ENCODE peak calls at places on chromosomes 4 and X, in four cellular contexts. Y, B, E and A are unnamed samples.
A peak's percentile ranks its signal among the peaks of the same experiment; 100 is the strongest.

GRCh38 chr4:128516568-128516967 is 229.0 kb upstream of the PGRMC2 start:
- DNase-seq in Y (peak; percentile 39), B (no peak), E (no peak), A (no peak)

GRCh38 chr4:3293410-3294391 is 880 bp downstream of the RGS12 start:
- DNase-seq in E (peak; percentile 58), Y (no peak), B (no peak), A (no peak)

GRCh38 chr4:121358473-121358872 is 22.3 kb downstream of the QRFPR start:
- DNase-seq in E (no peak), B (no peak), Y (no peak), A (no peak)

GRCh38 chr4:94621491-94622080 is 136.2 kb upstream of the BMPR1B start:
- DNase-seq in E (no peak), Y (no peak), B (peak; percentile 37), A (peak; percentile 51)

GRCh38 chrX:9846631-9847030 is 60.4 kb downstream of the SHROOM2 start:
- DNase-seq in E (no peak), Y (no peak), B (no peak), A (no peak)

GRCh38 chr4:184688447-184688846 is 38.9 kb downstream of the PRIMPOL start:
- DNase-seq in Y (no peak), B (no peak), E (no peak), A (no peak)

GRCh38 chr4:150543042-150543441 is 38.9 kb upstream of the MAB21L2 start:
- DNase-seq in E (no peak), B (no peak), Y (no peak), A (peak; percentile 20)

GRCh38 chrX:119288890-119289393 is 52.9 kb downstream of the PGRMC1 start:
- DNase-seq in B (no peak), E (no peak), Y (no peak), A (no peak)

GRCh38 chrX:147476008-147476407 is 435.7 kb upstream of the FMR1 start:
- DNase-seq in B (peak; percentile 1), E (no peak), Y (no peak), A (peak; percentile 3)

GRCh38 chrX:40423299-40423698 is 157.5 kb upstream of the ATP6AP2 start:
- DNase-seq in Y (no peak), B (no peak), E (no peak), A (no peak)

GRCh38 chrX:15947648-15948317 is 93.2 kb upstream of the AP1S2 start:
- DNase-seq in E (peak; percentile 49), B (no peak), Y (no peak), A (peak; percentile 34)

GRCh38 chr4:134470544-134470943 is 269.0 kb upstream of the PABPC4L start:
- DNase-seq in B (no peak), Y (no peak), E (no peak), A (peak; percentile 2)

GRCh38 chr4:149823770-149824221 is 8.2 kb upstream of the IQCM start:
- DNase-seq in Y (no peak), B (no peak), E (no peak), A (no peak)

GRCh38 chrX:10110984-10111363 is 45.8 kb upstream of the CLCN4 start:
- DNase-seq in B (no peak), E (no peak), Y (peak; percentile 59), A (no peak)

GRCh38 chrX:48616575-48616974 is 19.3 kb downstream of the WDR13 start:
- DNase-seq in E (no peak), Y (no peak), B (no peak), A (no peak)

GRCh38 chrX:42107495-42108139 is 184.3 kb upstream of the CASK start:
- DNase-seq in Y (no peak), B (no peak), E (no peak), A (no peak)

GRCh38 chr4:21882050-21882839 is 66.3 kb downstream of the KCNIP4 start:
- DNase-seq in Y (no peak), E (no peak), B (no peak), A (no peak)
- TF ChIP-seq NRF1 in Y (no peak), E (no peak), B (no peak), A (no peak)

GRCh38 chrX:17610788-17611187 is 126.5 kb upstream of the SCML1 start:
- DNase-seq in E (no peak), Y (no peak), B (no peak), A (no peak)

GRCh38 chrX:17616936-17617335 is 120.4 kb upstream of the SCML1 start:
- DNase-seq in B (no peak), Y (no peak), E (no peak), A (no peak)

GRCh38 chrX:17617794-17618193 is 119.5 kb upstream of the SCML1 start:
- DNase-seq in B (peak; percentile 21), E (no peak), Y (no peak), A (no peak)

GRCh38 chrX:17608898-17609297 is 128.4 kb upstream of the SCML1 start:
- DNase-seq in E (no peak), B (no peak), Y (no peak), A (no peak)

DNA sequence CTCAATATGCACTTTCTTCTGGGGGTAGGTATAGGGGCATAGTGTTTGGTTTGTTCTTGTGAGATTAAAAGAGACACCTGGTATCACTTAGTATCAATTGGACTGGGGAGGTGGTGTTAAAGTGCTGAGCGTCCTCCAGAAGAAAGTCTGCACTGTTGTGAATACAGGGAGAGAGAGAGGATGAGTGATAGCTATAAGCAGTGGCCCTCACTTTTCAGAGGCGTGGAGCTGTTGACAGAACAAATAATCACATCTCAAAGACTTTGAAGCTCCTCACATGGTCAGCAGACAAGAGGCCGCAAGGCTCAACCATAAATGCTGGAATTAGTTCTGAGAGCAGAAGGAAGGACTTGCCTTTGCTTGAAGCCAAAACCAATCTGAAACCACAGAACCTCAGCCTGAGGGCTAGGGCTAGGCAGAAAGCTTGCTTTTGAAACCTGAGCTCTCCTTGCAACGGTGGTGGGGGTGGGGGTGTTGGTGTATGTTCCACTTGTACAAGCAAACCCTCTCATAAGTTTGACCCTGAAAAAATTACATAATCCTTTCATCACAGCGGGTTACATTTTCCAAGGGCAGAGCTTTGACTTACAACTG is 123.2 kb upstream of the SCML1 start:
- DNase-seq in Y (no peak), B (no peak), E (no peak), A (no peak)
- TF ChIP-seq MAX in Y (no peak), B (no peak), E (no peak), A (no peak)

DNA sequence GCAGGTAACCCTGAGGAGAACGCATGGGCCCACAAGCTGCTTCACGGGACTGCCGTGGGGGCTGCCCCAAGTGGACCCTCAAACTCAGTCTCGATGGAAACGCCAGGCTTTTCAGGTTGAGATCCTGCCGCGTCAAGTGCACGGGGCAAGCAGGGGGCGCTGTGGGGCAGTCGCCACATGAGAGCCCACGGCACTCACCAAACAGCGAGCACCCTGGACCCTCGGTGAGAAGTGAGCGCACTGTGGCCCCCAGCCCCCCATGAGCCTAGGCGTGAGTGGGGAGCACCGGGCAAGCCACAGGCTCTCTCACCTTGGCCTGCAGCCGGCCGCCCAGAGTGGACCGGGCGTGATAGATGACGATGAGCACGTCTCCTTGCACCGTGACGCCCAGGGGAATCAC is 50.9 kb upstream of the CPLX1 start:
- DNase-seq in Y (no peak), B (peak; percentile 59), E (peak; percentile 79), A (no peak)
- TF ChIP-seq NRF1 in Y (no peak), B (no peak), E (no peak), A (no peak)

GRCh38 chrX:150941580-150941979 is 41.6 kb upstream of the HMGB3 start:
- DNase-seq in Y (no peak), B (no peak), E (no peak), A (peak; percentile 40)
- TF ChIP-seq MAX in Y (no peak), B (no peak), E (no peak), A (no peak)

DNA sequence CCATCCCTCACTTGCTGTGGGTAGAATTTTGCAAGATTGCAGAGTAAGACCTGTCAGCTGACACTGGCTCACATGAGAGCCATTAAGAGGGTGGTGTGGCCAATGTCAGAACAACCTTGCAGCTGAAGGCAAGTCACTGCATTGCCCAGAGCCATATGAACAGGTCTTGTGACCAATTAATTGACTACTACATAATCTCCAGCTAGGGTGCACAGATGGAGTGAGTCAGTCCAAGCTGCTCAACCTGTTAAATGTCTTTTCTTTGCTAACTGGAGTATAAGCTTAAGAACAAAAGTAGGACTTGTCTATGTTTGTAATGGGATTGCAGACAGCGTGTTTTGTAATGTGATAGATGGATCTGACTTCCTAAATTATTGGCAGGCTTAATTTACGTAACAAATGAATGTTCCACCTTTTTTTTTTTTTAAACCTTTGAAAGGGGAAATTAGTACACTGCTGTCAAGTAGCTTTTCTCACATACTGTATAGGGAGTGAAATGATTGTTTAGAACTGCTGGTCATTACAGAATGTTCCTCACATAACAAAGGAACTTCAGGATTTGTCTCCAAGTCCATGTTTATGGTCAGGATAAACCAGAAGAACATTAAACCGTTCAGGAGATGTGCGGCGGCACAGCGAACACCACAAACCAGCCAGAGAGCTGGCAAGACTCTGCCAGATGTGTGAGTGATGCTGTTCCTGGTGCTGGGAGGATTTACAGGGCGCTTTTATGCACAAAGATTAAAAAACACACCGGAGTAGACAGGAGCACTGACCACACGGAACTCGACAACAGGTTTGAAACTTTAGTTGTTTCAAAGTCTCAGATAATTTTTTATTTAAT is 37.0 kb downstream of the FNIP2 start:
- DNase-seq in Y (no peak), B (peak; percentile 47), E (no peak), A (no peak)
- TF ChIP-seq NRF1 in Y (no peak), B (no peak), E (no peak), A (no peak)

DNA sequence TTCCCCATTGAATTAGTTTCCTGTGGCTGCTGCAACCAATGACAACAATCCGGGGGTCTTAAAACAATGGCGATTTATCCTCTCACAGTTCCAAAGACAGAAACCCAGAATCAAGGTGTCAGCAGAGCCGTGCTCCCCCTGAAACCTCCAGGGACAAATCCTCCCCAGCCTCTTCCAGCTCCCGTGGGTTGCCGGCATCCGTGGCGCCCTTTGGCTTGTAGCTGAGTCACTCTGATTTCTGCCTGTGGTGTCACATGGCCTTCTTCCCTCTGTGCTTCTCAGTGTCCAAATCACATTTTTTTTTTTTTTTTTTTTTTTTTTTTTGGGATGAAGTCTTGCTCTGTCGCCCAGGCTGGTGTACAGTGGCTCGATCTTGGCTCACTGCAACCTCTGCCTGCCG is 64.5 kb upstream of the STX18 start:
- DNase-seq in E (no peak), B (no peak), Y (no peak), A (no peak)
- TF ChIP-seq MAX in E (no peak), B (no peak), Y (no peak), A (no peak)

DNA sequence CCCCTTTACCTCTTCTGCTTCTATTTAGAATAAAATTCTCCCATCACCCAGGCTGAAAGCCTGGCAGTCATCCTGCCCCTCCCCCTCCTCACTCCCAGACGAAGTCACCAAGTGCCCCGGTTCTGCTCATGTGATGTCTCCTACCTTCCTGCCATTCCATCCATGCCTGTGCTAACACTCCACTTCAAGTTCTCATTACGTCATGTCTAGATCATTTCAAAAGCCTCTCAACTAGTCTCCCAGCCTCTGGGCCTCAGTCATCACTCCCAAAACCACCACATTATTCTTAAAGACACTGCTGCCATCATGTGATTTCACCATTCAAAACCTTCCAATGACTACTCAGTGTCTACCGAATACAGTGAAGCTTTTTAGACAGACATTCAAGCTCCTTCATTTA is 17.2 kb upstream of the HOPX start:
- DNase-seq in Y (no peak), B (no peak), E (no peak), A (no peak)
- TF ChIP-seq NRF1 in Y (no peak), B (no peak), E (no peak), A (no peak)

GRCh38 chr4:1052231-1052671 is 40.8 kb downstream of the FGFRL1 start:
- DNase-seq in B (peak; percentile 22), E (no peak), Y (no peak), A (no peak)
- TF ChIP-seq MAX in B (no peak), E (no peak), Y (no peak), A (no peak)

GRCh38 chr4:154164931-154165839 is 326.4 kb downstream of the DCHS2 start:
- DNase-seq in E (no peak), Y (peak; percentile 69), B (no peak), A (peak; percentile 5)
- TF ChIP-seq NRF1 in E (no peak), Y (no peak), B (no peak), A (no peak)